ENCODE peak calls at places on chromosomes 13 and 19, in four cellular contexts. Z is left lobe of liver; H is CD8-positive, alpha-beta memory T cell; U is T-cell. E is an unnamed sample.

GRCh38 chr19:38433268-38433733 is at the start of gene RYR1:
- DNase-seq in Z (no peak), H (no peak), U (peak; percentile 30), E (peak; percentile 56)

GRCh38 chr13:60617863-60618733 is 221.1 kb downstream of the TDRD3 start:
- DNase-seq in Z (no peak), U (no peak), H (no peak), E (no peak)

GRCh38 chr13:79533781-79534400 is 52.9 kb downstream of the NDFIP2 start:
- DNase-seq in H (no peak), U (no peak), Z (no peak), E (no peak)

GRCh38 chr13:41458187-41458938 is 1.0 kb downstream of the RGCC start:
- DNase-seq in H (peak; percentile 69), U (peak; percentile 44), Z (peak; percentile 55), E (peak; percentile 73)

GRCh38 chr13:100904293-100904976 is 229.8 kb upstream of the TMTC4 start:
- DNase-seq in H (no peak), U (no peak), Z (no peak), E (no peak)

GRCh38 chr19:49339364-49340068 is 4.3 kb downstream of the CD37 start:
- DNase-seq in Z (peak; percentile 91), U (no peak), H (no peak), E (no peak)

GRCh38 chr19:16872728-16873127 is 16.1 kb upstream of the F2RL3 start:
- DNase-seq in H (no peak), Z (no peak), U (no peak), E (no peak)

GRCh38 chr13:64057372-64058020 is 2641.8 kb upstream of the PCDH20 start:
- DNase-seq in U (no peak), H (no peak), Z (no peak), E (no peak)

GRCh38 chr19:3319643-3320353 is 46.6 kb upstream of the NFIC start:
- DNase-seq in U (no peak), H (no peak), Z (no peak), E (no peak)

GRCh38 chr13:68609671-68610070 is 1379.5 kb upstream of the PCDH9 start:
- DNase-seq in U (no peak), H (no peak), Z (no peak), E (no peak)

GRCh38 chr13:27425151-27425917 is 915 bp downstream of the GTF3A start:
- DNase-seq in H (no peak), Z (no peak), U (no peak), E (peak; percentile 33)

GRCh38 chr19:41297628-41298326 is 12.2 kb upstream of the CCDC97 start:
- DNase-seq in Z (no peak), H (no peak), U (no peak), E (no peak)

GRCh38 chr19:40321076-40321475 is 27.1 kb downstream of the C19orf47 start:
- DNase-seq in Z (no peak), H (no peak), U (no peak), E (no peak)

GRCh38 chr19:44848805-44849457 is 2.8 kb downstream of the NECTIN2 start:
- DNase-seq in H (no peak), U (no peak), Z (no peak), E (no peak)

GRCh38 chr19:58476498-58477015 is 405 bp downstream of the ZNF446 start:
- DNase-seq in H (no peak), Z (no peak), U (no peak), E (no peak)

GRCh38 chr13:77896536-77896935 is 22.1 kb downstream of the EDNRB start:
- DNase-seq in Z (no peak), U (no peak), H (no peak), E (no peak)

GRCh38 chr13:99224019-99224418 is 23.4 kb downstream of the UBAC2 start:
- DNase-seq in Z (no peak), H (no peak), U (no peak), E (peak; percentile 33)

GRCh38 chr13:103812966-103813365 is 746.7 kb upstream of the SLC10A2 start:
- DNase-seq in U (no peak), H (no peak), Z (no peak), E (no peak)

E was measured in activated naive CD4-positive, alpha-beta T cell treated with anti-CD3 and anti-CD28 coated beads for 36 hours.